ENCODE peak calls at places on chromosomes 7 and 10, in five cellular contexts. M, B, Q, F and K are unnamed samples.

GRCh38 chr10:77628906-77629730 is 8.5 kb downstream of the KCNMA1 start:
- DNase-seq in M (no peak), B (no peak), Q (peak), F (no peak), K (no peak)

GRCh38 chr7:50206521-50207250 is 97.8 kb upstream of the IKZF1 start:
- DNase-seq in M (no peak), B (no peak), Q (no peak), F (no peak), K (peak)

GRCh38 chr7:199465-200249 is 7.3 kb downstream of the FAM20C start:
- DNase-seq in M (no peak), B (peak), Q (no peak), F (no peak), K (no peak)

GRCh38 chr7:124073325-124073676 is 40.4 kb upstream of the TMEM229A start:
- DNase-seq in M (no peak), B (no peak), Q (no peak), F (no peak), K (no peak)

GRCh38 chr7:20539201-20539600 is 76.3 kb upstream of the ABCB5 start:
- DNase-seq in M (no peak), B (peak), Q (peak), F (peak), K (peak)

GRCh38 chr7:69656890-69657289 is 58.6 kb downstream of the AUTS2 start:
- DNase-seq in M (no peak), B (no peak), Q (no peak), F (peak), K (no peak)

GRCh38 chr7:115679976-115680375 is 350.6 kb downstream of the TFEC start:
- DNase-seq in M (peak), B (no peak), Q (peak), F (peak), K (peak)

GRCh38 chr7:127708788-127709187 is 56.8 kb downstream of the SND1 start:
- DNase-seq in M (peak), B (no peak), Q (peak), F (peak), K (peak)

GRCh38 chr7:75722381-75722780 is 16.4 kb downstream of the HIP1 start:
- DNase-seq in M (no peak), B (no peak), Q (no peak), F (no peak), K (no peak)

GRCh38 chr7:75719626-75720025 is 19.1 kb downstream of the HIP1 start:
- DNase-seq in M (no peak), B (no peak), Q (no peak), F (no peak), K (no peak)

GRCh38 chr7:75721426-75721825 is 17.3 kb downstream of the HIP1 start:
- DNase-seq in M (no peak), B (no peak), Q (no peak), F (no peak), K (no peak)

GRCh38 chr7:75725306-75725705 is 13.4 kb downstream of the HIP1 start:
- DNase-seq in M (no peak), B (no peak), Q (no peak), F (no peak), K (no peak)

DNA sequence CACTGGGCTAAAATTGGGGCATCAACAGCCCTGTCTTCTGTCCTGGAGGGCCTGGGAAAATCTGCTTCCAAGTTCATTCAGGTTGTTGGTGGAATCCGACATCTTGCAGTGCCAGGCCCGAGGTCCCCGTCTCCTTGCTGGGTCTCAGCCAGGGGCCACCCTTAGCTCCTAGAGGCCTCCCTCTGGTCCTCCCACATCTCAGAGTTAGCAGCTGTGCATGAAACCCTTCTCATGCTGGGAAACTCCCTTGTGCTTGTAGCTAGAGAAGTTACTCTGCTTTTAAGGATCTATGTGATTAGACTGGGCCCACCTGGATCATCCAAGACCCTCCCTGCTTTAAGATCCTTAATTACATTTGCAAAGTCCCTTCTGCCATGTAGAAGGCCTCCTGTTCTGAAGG is 15.3 kb downstream of the HIP1 start:
- DNase-seq in M (no peak), B (no peak), Q (no peak), F (no peak), K (no peak)
- H3K4me3 ChIP-seq in M (no peak), B (no peak), Q (no peak), F (no peak), K (no peak)

GRCh38 chr10:104735469-104735868 is 94.4 kb downstream of the SORCS3 start:
- DNase-seq in M (no peak), B (peak), Q (no peak), F (no peak), K (no peak)
- H3K4me3 ChIP-seq in M (no peak), B (no peak), Q (no peak), F (no peak), K (no peak)

GRCh38 chr10:34813626-34814227 is 1.4 kb downstream of the PARD3 start:
- DNase-seq in M (peak), B (no peak), Q (peak), F (peak), K (no peak)

GRCh38 chr10:34812771-34813170 is 2.3 kb downstream of the PARD3 start:
- DNase-seq in M (no peak), B (no peak), Q (no peak), F (no peak), K (no peak)

GRCh38 chr10:34815174-34816066 is at the start of gene PARD3:
- DNase-seq in M (peak), B (peak), Q (peak), F (peak), K (peak)

GRCh38 chr10:34816067-34817002 is 1.2 kb upstream of the PARD3 start:
- DNase-seq in M (peak), B (peak), Q (peak), F (peak), K (no peak)

DNA sequence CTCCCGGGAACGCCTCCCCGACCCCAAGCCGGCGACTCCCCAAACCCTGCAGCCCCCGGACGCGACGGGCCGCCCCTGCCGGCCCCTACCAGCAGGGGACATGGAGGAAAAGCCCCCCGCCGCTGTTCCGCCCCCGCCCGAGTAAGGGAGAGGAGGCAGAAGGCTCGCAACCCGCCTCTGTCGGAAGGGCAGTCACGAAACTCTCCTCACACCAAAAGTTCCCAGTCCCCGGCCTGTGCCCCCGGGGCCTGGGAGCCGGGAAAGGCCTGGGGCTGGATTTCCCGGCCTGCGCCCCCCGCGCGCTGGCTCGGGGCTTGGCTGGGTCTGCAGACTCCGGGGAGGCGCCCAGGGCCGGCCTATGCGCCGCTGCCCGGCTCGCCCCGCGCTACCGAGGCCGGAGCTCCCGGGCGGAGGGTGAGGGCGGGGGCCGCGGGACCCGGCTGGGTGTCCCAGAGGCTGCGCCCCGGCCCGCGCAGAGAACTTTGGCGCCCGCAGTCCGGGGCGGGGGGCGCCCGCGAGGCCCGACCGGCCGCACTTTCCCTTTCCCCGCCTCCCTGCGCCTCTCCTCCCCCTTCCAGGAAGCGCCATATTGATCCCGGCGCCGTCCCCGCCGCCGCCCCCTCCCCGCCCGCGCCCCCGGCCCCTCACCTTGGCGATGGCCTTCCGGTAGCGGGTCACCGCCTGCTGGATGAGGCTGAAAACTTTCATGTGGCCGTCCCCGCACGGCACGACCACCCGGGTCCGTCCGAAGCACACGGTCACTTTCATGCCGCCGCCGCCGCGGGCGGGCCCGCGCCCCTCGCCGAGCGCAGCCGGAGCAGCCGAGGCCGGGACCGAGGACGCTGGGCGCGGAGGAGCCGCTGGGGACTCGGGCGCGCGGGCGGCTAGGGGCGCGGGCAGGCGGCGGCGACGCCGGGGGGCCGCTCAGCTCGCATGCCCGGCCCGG is 595 bp downstream of the PARD3 start:
- DNase-seq in M (peak), B (peak), Q (peak), F (no peak), K (no peak)
- H3K4me3 ChIP-seq in M (peak), B (peak), Q (peak), F (peak), K (peak)

GRCh38 chr7:28028471-28028870 is 152.1 kb downstream of the JAZF1 start:
- DNase-seq in M (no peak), B (no peak), Q (no peak), F (no peak), K (no peak)
- H3K4me3 ChIP-seq in M (no peak), B (no peak), Q (no peak), F (no peak), K (no peak)